ENCODE peak calls at places on chromosome 4, in four cellular contexts. N is CD4-positive, alpha-beta memory T cell; J is sigmoid colon; V is A673. Z is an unnamed sample. For H3K36me3, the result is how much of the 10 kb centered on the place peaks cover.

GRCh38 chr4:147103403-147103946 is 157.8 kb upstream of the TTC29 start:
- DNase-seq in V (peak), N (no peak), J (peak), Z (no peak)

GRCh38 chr4:20422398-20422797 is 170.7 kb downstream of the SLIT2 start:
- DNase-seq in J (peak), V (peak), N (peak), Z (peak)

GRCh38 chr4:108094923-108095482 is 73.7 kb downstream of the LEF1 start:
- DNase-seq in V (no peak), N (no peak), J (no peak), Z (no peak)

GRCh38 chr4:110622841-110623709 is at the start of gene PITX2:
- DNase-seq in J (peak), N (no peak), V (no peak), Z (no peak)

GRCh38 chr4:184538023-184538599 is 63.8 kb upstream of the IRF2 start:
- DNase-seq in J (peak), N (peak), V (peak), Z (peak)

GRCh38 chr4:7876096-7876993 is 63.3 kb downstream of the AFAP1 start:
- DNase-seq in N (peak), J (peak), V (peak), Z (no peak)

GRCh38 chr4:107818301-107818910 is 6.3 kb upstream of the SGMS2 start:
- DNase-seq in N (no peak), J (no peak), V (no peak), Z (peak)

GRCh38 chr4:148693913-148694649 is 251.9 kb upstream of the NR3C2 start:
- DNase-seq in J (no peak), N (no peak), V (no peak), Z (no peak)

GRCh38 chr4:70544279-70544870 is 26.0 kb downstream of the AMTN start:
- DNase-seq in J (no peak), N (no peak), V (peak), Z (peak)

GRCh38 chr4:95381843-95382580 is 166.8 kb downstream of the UNC5C start:
- DNase-seq in V (no peak), J (no peak), N (no peak), Z (no peak)

GRCh38 chr4:85486425-85487101 is 11.6 kb downstream of the ARHGAP24 start:
- DNase-seq in J (no peak), N (no peak), V (no peak), Z (no peak)

GRCh38 chr4:89158884-89159503 is 47.7 kb downstream of the TIGD2 start:
- DNase-seq in J (no peak), V (peak), N (peak), Z (peak)

GRCh38 chr4:11954093-11954492 is 525.4 kb upstream of the HS3ST1 start:
- DNase-seq in N (no peak), V (no peak), J (no peak), Z (peak)

GRCh38 chr4:96293806-96294205 is 453.9 kb downstream of the PDHA2 start:
- DNase-seq in J (no peak), V (no peak), N (no peak), Z (no peak)

GRCh38 chr4:13413719-13414437 is 70.3 kb downstream of the RAB28 start:
- DNase-seq in N (no peak), J (no peak), V (no peak), Z (no peak)

GRCh38 chr4:54271464-54271863 is 42.4 kb downstream of the PDGFRA start:
- DNase-seq in N (no peak), J (no peak), V (no peak), Z (no peak)

GRCh38 chr4:64756016-64756415 is 346.8 kb upstream of the TECRL start:
- DNase-seq in J (no peak), V (peak), N (no peak), Z (no peak)

GRCh38 chr4:6248394-6248793 is 21.3 kb upstream of the WFS1 start:
- DNase-seq in J (no peak), V (no peak), N (no peak), Z (no peak)

GRCh38 chr4:129455462-129455861 is 359.5 kb downstream of the C4orf33 start:
- DNase-seq in V (peak), J (no peak), N (no peak), Z (no peak)

GRCh38 chr4:57280481-57280880 is 170.3 kb upstream of the IGFBP7 start:
- DNase-seq in J (no peak), N (no peak), V (no peak), Z (no peak)

GRCh38 chr4:24103434-24104168 is 213.8 kb upstream of the PPARGC1A start:
- DNase-seq in J (no peak), V (no peak), N (no peak), Z (no peak)

GRCh38 chr4:146949559-146949958 is 3.9 kb upstream of the TTC29 start:
- DNase-seq in N (no peak), V (no peak), J (no peak), Z (no peak)

DNA sequence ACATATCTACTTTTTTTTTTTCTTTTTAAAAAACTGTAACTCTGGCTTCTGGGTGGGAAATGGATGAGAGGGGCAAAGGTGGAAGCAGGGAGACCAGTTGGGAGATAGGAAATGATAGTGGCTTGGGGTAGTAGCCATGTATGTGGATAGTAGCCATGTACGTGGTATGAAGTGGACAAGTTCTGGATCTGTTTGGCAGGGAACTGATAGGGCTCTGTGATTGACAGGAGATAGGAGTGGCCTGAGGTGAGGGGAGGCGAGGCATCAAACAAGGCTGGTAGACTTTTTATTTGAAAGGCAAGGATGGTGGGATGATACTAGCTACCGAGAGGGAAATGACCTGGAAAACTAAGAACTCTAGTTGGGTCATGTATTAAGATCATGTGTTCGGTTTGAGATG is 117.8 kb downstream of the AFF1 start:
- DNase-seq in V (no peak), N (no peak), J (no peak), Z (no peak)
- H3K36me3 ChIP-seq in V (under half), N (under half), J (under half), Z (under half)

GRCh38 chr4:178598672-178599071 is 1156.4 kb upstream of the AGA start:
- DNase-seq in J (no peak), N (no peak), V (no peak), Z (no peak)
- H3K36me3 ChIP-seq in J (under half), N (under half), V (under half), Z (under half)

GRCh38 chr4:27019766-27020165 is 159.1 kb downstream of the STIM2 start:
- DNase-seq in N (no peak), V (no peak), J (no peak), Z (no peak)

GRCh38 chr4:27016551-27016950 is 155.9 kb downstream of the STIM2 start:
- DNase-seq in N (no peak), J (no peak), V (no peak), Z (no peak)

GRCh38 chr4:27017623-27018022 is 157.0 kb downstream of the STIM2 start:
- DNase-seq in N (no peak), J (no peak), V (no peak), Z (no peak)

GRCh38 chr4:27018910-27019309 is 158.3 kb downstream of the STIM2 start:
- DNase-seq in J (no peak), N (no peak), V (no peak), Z (no peak)

DNA sequence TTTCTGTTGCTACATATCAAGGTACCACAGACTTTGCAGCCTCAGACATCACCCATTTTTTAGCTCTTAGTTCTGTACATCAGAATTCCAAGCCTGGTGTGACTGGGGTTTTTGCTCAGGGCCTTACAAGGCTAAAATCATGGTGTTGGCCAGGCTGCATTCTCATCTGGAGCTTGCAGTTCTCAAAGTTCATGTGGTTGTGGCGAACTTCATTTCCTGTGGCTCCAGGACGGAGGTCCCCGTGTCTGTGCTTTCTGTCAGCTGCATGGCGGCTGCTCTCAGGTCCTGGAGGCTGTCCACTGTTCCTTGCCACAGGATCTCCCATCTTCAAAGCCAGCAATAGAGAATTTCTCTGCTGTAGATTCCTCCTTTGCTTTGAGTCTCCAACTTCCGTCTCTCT is 157.4 kb downstream of the STIM2 start:
- DNase-seq in N (no peak), J (no peak), V (no peak), Z (no peak)
- H3K36me3 ChIP-seq in N (under half), J (under half), V (under half), Z (under half)

GRCh38 chr4:173275150-173275549 is 59.0 kb downstream of the HMGB2 start:
- DNase-seq in V (no peak), N (no peak), J (no peak), Z (no peak)

GRCh38 chr4:173281001-173281400 is 53.2 kb downstream of the HMGB2 start:
- DNase-seq in V (no peak), J (no peak), N (no peak), Z (no peak)

GRCh38 chr4:173273956-173274355 is 60.2 kb downstream of the HMGB2 start:
- DNase-seq in V (no peak), J (no peak), N (no peak), Z (no peak)

GRCh38 chr4:173274744-173275143 is 59.4 kb downstream of the HMGB2 start:
- DNase-seq in J (no peak), N (no peak), V (no peak), Z (no peak)

GRCh38 chr4:173277340-173277739 is 56.8 kb downstream of the HMGB2 start:
- DNase-seq in J (no peak), V (no peak), N (no peak), Z (no peak)
- H3K36me3 ChIP-seq in J (under half), V (under half), N (under half), Z (under half)

GRCh38 chr4:182904271-182904761 is 12.9 kb downstream of the DCTD start:
- DNase-seq in J (no peak), N (no peak), V (no peak), Z (no peak)

GRCh38 chr4:182905038-182905437 is 12.1 kb downstream of the DCTD start:
- DNase-seq in N (no peak), J (no peak), V (no peak), Z (no peak)

GRCh38 chr4:182906786-182907185 is 10.4 kb downstream of the DCTD start:
- DNase-seq in V (no peak), N (no peak), J (no peak), Z (no peak)

GRCh38 chr4:182901337-182901736 is 15.8 kb downstream of the DCTD start:
- DNase-seq in V (no peak), J (no peak), N (no peak), Z (no peak)

DNA sequence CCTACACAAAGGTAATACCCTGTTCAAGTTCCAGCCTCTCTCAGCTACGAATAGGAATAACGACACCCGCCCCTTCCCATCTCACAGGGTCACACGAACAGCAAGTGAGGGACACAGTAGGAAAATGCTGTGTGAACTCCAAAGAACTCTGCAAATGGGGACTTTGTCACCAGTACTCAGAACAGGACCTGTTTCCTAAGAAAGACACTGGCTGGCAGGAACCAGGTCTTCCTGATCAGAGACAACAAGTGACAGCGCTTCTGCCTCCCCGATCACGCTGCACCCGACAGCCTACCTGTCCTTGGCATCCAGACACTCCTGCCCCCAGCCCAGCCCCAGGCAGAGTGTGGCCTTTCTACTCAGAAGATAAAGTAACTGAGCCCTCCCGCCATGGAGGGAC is 14.2 kb downstream of the DCTD start:
- DNase-seq in J (no peak), V (no peak), N (no peak), Z (no peak)
- H3K36me3 ChIP-seq in J (under half), V (under half), N (under half), Z (under half)

GRCh38 chr4:145883173-145883572 is 55.5 kb downstream of the ZNF827 start:
- DNase-seq in J (no peak), N (no peak), V (no peak), Z (no peak)

GRCh38 chr4:145880355-145880960 is 58.2 kb downstream of the ZNF827 start:
- DNase-seq in J (no peak), N (no peak), V (no peak), Z (no peak)

GRCh38 chr4:145881585-145881984 is 57.0 kb downstream of the ZNF827 start:
- DNase-seq in J (no peak), N (no peak), V (no peak), Z (no peak)

GRCh38 chr4:145881991-145882390 is 56.6 kb downstream of the ZNF827 start:
- DNase-seq in V (no peak), J (no peak), N (no peak), Z (peak)

GRCh38 chr4:145882594-145882993 is 56.0 kb downstream of the ZNF827 start:
- DNase-seq in J (no peak), N (no peak), V (no peak), Z (no peak)
- H3K36me3 ChIP-seq in J (under half), N (under half), V (under half), Z (under half)